ENCODE peak calls at places on chromosome 14, in nine cellular contexts. One of them, this sample, is unnamed.

GRCh38 chr14:100864960-100865681 is 38.4 kb downstream of the RTL1 start:
- DNase-seq in IMR-90: peak
- DNase-seq in kidney: no peak
- DNase-seq in kidney epithelial cell: no peak
- DNase-seq in pancreas: no peak
- DNase-seq in MM.1S: no peak
- DNase-seq in CD8-positive, alpha-beta T cell: no peak
- DNase-seq in breast epithelium: peak
- DNase-seq in ovary: no peak
- DNase-seq in this sample: no peak

GRCh38 chr14:78202976-78203375 is 32.8 kb downstream of the NRXN3 start:
- DNase-seq in IMR-90: no peak
- DNase-seq in kidney: no peak
- DNase-seq in kidney epithelial cell: no peak
- DNase-seq in pancreas: no peak
- DNase-seq in MM.1S: no peak
- DNase-seq in CD8-positive, alpha-beta T cell: no peak
- DNase-seq in breast epithelium: no peak
- DNase-seq in ovary: no peak
- DNase-seq in this sample: no peak

GRCh38 chr14:65834051-65834450 is 421.5 kb downstream of the FUT8 start:
- DNase-seq in IMR-90: no peak
- DNase-seq in kidney: no peak
- DNase-seq in kidney epithelial cell: no peak
- DNase-seq in pancreas: no peak
- DNase-seq in MM.1S: no peak
- DNase-seq in CD8-positive, alpha-beta T cell: no peak
- DNase-seq in breast epithelium: no peak
- DNase-seq in ovary: no peak
- DNase-seq in this sample: no peak

GRCh38 chr14:67940894-67941455 is 121.4 kb downstream of the RAD51B start:
- DNase-seq in IMR-90: peak
- DNase-seq in kidney: no peak
- DNase-seq in kidney epithelial cell: peak
- DNase-seq in pancreas: no peak
- DNase-seq in MM.1S: no peak
- DNase-seq in CD8-positive, alpha-beta T cell: no peak
- DNase-seq in breast epithelium: no peak
- DNase-seq in ovary: no peak
- DNase-seq in this sample: no peak

GRCh38 chr14:57560681-57561080 is 67.0 kb upstream of the CCDC198 start:
- DNase-seq in IMR-90: no peak
- DNase-seq in kidney: no peak
- DNase-seq in kidney epithelial cell: no peak
- DNase-seq in pancreas: no peak
- DNase-seq in MM.1S: no peak
- DNase-seq in CD8-positive, alpha-beta T cell: no peak
- DNase-seq in breast epithelium: no peak
- DNase-seq in ovary: no peak
- DNase-seq in this sample: no peak

GRCh38 chr14:61300209-61300608 is 19.1 kb upstream of the TMEM30B start:
- DNase-seq in IMR-90: no peak
- DNase-seq in kidney: no peak
- DNase-seq in kidney epithelial cell: no peak
- DNase-seq in pancreas: no peak
- DNase-seq in MM.1S: no peak
- DNase-seq in CD8-positive, alpha-beta T cell: no peak
- DNase-seq in breast epithelium: no peak
- DNase-seq in ovary: no peak
- DNase-seq in this sample: no peak

GRCh38 chr14:101033006-101033405 is 129.5 kb upstream of the RTL1 start:
- DNase-seq in IMR-90: no peak
- DNase-seq in kidney: peak
- DNase-seq in kidney epithelial cell: no peak
- DNase-seq in pancreas: no peak
- DNase-seq in MM.1S: no peak
- DNase-seq in CD8-positive, alpha-beta T cell: no peak
- DNase-seq in breast epithelium: peak
- DNase-seq in ovary: no peak
- DNase-seq in this sample: no peak

GRCh38 chr14:64200170-64200569 is 94.0 kb downstream of the ESR2 start:
- DNase-seq in IMR-90: no peak
- DNase-seq in kidney: peak
- DNase-seq in kidney epithelial cell: no peak
- DNase-seq in pancreas: no peak
- DNase-seq in MM.1S: no peak
- DNase-seq in CD8-positive, alpha-beta T cell: no peak
- DNase-seq in breast epithelium: no peak
- DNase-seq in ovary: peak
- DNase-seq in this sample: no peak

GRCh38 chr14:70448633-70449032 is 3.3 kb upstream of the ADAM21 start:
- DNase-seq in IMR-90: peak
- DNase-seq in kidney: no peak
- DNase-seq in kidney epithelial cell: no peak
- DNase-seq in pancreas: no peak
- DNase-seq in MM.1S: no peak
- DNase-seq in CD8-positive, alpha-beta T cell: no peak
- DNase-seq in breast epithelium: no peak
- DNase-seq in ovary: no peak
- DNase-seq in this sample: no peak

GRCh38 chr14:100239200-100239839 is 376 bp downstream of the YY1 start:
- DNase-seq in IMR-90: no peak
- DNase-seq in kidney: peak
- DNase-seq in kidney epithelial cell: no peak
- DNase-seq in pancreas: peak
- DNase-seq in MM.1S: no peak
- DNase-seq in CD8-positive, alpha-beta T cell: no peak
- DNase-seq in breast epithelium: no peak
- DNase-seq in ovary: peak
- DNase-seq in this sample: no peak

GRCh38 chr14:33369041-33369440 is 430.4 kb downstream of the NPAS3 start:
- DNase-seq in IMR-90: no peak
- DNase-seq in kidney: no peak
- DNase-seq in kidney epithelial cell: no peak
- DNase-seq in pancreas: no peak
- DNase-seq in MM.1S: no peak
- DNase-seq in CD8-positive, alpha-beta T cell: no peak
- DNase-seq in breast epithelium: no peak
- DNase-seq in ovary: no peak
- DNase-seq in this sample: no peak

GRCh38 chr14:38004610-38004879 is 203.2 kb upstream of the SSTR1 start:
- DNase-seq in IMR-90: no peak
- DNase-seq in kidney: no peak
- DNase-seq in kidney epithelial cell: no peak
- DNase-seq in pancreas: no peak
- DNase-seq in MM.1S: no peak
- DNase-seq in CD8-positive, alpha-beta T cell: no peak
- DNase-seq in breast epithelium: no peak
- DNase-seq in ovary: no peak
- DNase-seq in this sample: no peak

GRCh38 chr14:101476258-101476930 is 84.9 kb upstream of the DIO3 start:
- DNase-seq in IMR-90: no peak
- DNase-seq in kidney: peak
- DNase-seq in kidney epithelial cell: no peak
- DNase-seq in pancreas: no peak
- DNase-seq in MM.1S: no peak
- DNase-seq in CD8-positive, alpha-beta T cell: no peak
- DNase-seq in breast epithelium: no peak
- DNase-seq in ovary: peak
- DNase-seq in this sample: no peak

GRCh38 chr14:50601405-50601804 is 41.5 kb downstream of the ATL1 start:
- DNase-seq in IMR-90: no peak
- DNase-seq in kidney: no peak
- DNase-seq in kidney epithelial cell: no peak
- DNase-seq in pancreas: no peak
- DNase-seq in MM.1S: no peak
- DNase-seq in CD8-positive, alpha-beta T cell: no peak
- DNase-seq in breast epithelium: no peak
- DNase-seq in ovary: no peak
- DNase-seq in this sample: no peak

GRCh38 chr14:39430762-39431415 is 1.3 kb downstream of the FBXO33 start:
- DNase-seq in IMR-90: peak
- DNase-seq in kidney: no peak
- DNase-seq in kidney epithelial cell: no peak
- DNase-seq in pancreas: no peak
- DNase-seq in MM.1S: no peak
- DNase-seq in CD8-positive, alpha-beta T cell: no peak
- DNase-seq in breast epithelium: no peak
- DNase-seq in ovary: no peak
- DNase-seq in this sample: no peak

GRCh38 chr14:104925941-104926609 is 1.4 kb downstream of the PLD4 start:
- DNase-seq in IMR-90: no peak
- DNase-seq in kidney: peak
- DNase-seq in kidney epithelial cell: no peak
- DNase-seq in pancreas: peak
- DNase-seq in MM.1S: peak
- DNase-seq in CD8-positive, alpha-beta T cell: no peak
- DNase-seq in breast epithelium: no peak
- DNase-seq in ovary: no peak
- DNase-seq in this sample: no peak

GRCh38 chr14:23056257-23056955 is 914 bp downstream of the CDH24 start:
- DNase-seq in IMR-90: peak
- DNase-seq in kidney: peak
- DNase-seq in kidney epithelial cell: no peak
- DNase-seq in pancreas: peak
- DNase-seq in MM.1S: peak
- DNase-seq in CD8-positive, alpha-beta T cell: peak
- DNase-seq in breast epithelium: no peak
- DNase-seq in ovary: no peak
- DNase-seq in this sample: no peak
- H3K4me3 ChIP-seq in IMR-90: peak
- H3K4me3 ChIP-seq in kidney: no peak
- H3K4me3 ChIP-seq in kidney epithelial cell: peak
- H3K4me3 ChIP-seq in pancreas: peak
- H3K4me3 ChIP-seq in MM.1S: peak
- H3K4me3 ChIP-seq in CD8-positive, alpha-beta T cell: peak
- H3K4me3 ChIP-seq in breast epithelium: peak
- H3K4me3 ChIP-seq in ovary: no peak
- H3K4me3 ChIP-seq in this sample: no peak

DNA sequence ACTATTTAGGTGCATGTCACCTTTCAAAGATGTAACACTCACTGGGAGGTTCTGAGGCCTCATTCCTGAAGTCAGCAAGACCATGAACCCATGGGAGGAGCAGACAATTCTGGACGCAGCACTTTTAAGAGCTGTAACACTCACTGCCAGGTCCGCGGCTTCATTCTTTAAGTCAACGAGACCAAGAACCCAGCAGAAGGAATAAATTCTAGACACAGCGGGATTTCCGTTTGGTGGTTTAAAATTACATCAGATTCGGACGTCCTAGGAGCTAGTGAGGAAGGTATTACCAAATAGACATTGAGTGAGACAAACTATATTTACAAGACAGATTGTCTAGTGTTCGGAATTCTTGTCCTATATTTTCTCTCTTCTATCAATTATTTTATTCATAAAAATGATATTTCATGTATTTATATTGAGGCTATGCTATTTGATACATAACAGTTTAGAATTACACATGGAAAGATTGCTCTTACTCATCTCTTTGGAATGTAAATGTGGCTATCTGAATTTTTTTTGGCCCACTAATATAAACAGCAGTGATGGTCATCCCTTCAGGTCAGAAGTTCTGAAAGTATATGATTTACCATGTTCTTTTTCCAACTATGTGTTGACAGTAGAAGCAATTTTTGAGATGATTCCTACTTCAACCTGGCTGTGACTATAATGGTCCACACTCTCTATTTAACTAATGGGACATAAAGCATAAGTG is 1973.0 kb upstream of the FLRT2 start:
- DNase-seq in IMR-90: peak
- DNase-seq in kidney: no peak
- DNase-seq in kidney epithelial cell: no peak
- DNase-seq in pancreas: no peak
- DNase-seq in MM.1S: no peak
- DNase-seq in CD8-positive, alpha-beta T cell: no peak
- DNase-seq in breast epithelium: no peak
- DNase-seq in ovary: no peak
- DNase-seq in this sample: no peak
- TF ChIP-seq CTCF in IMR-90: no peak
- TF ChIP-seq CTCF in kidney: no peak
- TF ChIP-seq CTCF in kidney epithelial cell: no peak
- TF ChIP-seq CTCF in pancreas: no peak
- TF ChIP-seq CTCF in MM.1S: no peak
- TF ChIP-seq CTCF in CD8-positive, alpha-beta T cell: no peak
- TF ChIP-seq CTCF in breast epithelium: no peak
- TF ChIP-seq CTCF in ovary: no peak
- TF ChIP-seq CTCF in this sample: no peak

GRCh38 chr14:102823546-102823945 is 46.3 kb downstream of the TRAF3 start:
- DNase-seq in IMR-90: no peak
- DNase-seq in kidney: no peak
- DNase-seq in kidney epithelial cell: no peak
- DNase-seq in pancreas: no peak
- DNase-seq in MM.1S: no peak
- DNase-seq in CD8-positive, alpha-beta T cell: no peak
- DNase-seq in breast epithelium: no peak
- DNase-seq in ovary: no peak
- DNase-seq in this sample: no peak

GRCh38 chr14:102826751-102827675 is 49.8 kb downstream of the TRAF3 start:
- DNase-seq in IMR-90: no peak
- DNase-seq in kidney: no peak
- DNase-seq in kidney epithelial cell: no peak
- DNase-seq in pancreas: no peak
- DNase-seq in MM.1S: no peak
- DNase-seq in CD8-positive, alpha-beta T cell: no peak
- DNase-seq in breast epithelium: no peak
- DNase-seq in ovary: no peak
- DNase-seq in this sample: no peak

GRCh38 chr14:102826161-102826560 is 48.9 kb downstream of the TRAF3 start:
- DNase-seq in IMR-90: no peak
- DNase-seq in kidney: no peak
- DNase-seq in kidney epithelial cell: no peak
- DNase-seq in pancreas: no peak
- DNase-seq in MM.1S: no peak
- DNase-seq in CD8-positive, alpha-beta T cell: no peak
- DNase-seq in breast epithelium: no peak
- DNase-seq in ovary: no peak
- DNase-seq in this sample: no peak

GRCh38 chr14:102824832-102825231 is 47.6 kb downstream of the TRAF3 start:
- DNase-seq in IMR-90: peak
- DNase-seq in kidney: no peak
- DNase-seq in kidney epithelial cell: peak
- DNase-seq in pancreas: no peak
- DNase-seq in MM.1S: no peak
- DNase-seq in CD8-positive, alpha-beta T cell: no peak
- DNase-seq in breast epithelium: no peak
- DNase-seq in ovary: no peak
- DNase-seq in this sample: no peak

GRCh38 chr14:102825307-102826095 is 48.3 kb downstream of the TRAF3 start:
- DNase-seq in IMR-90: no peak
- DNase-seq in kidney: no peak
- DNase-seq in kidney epithelial cell: no peak
- DNase-seq in pancreas: no peak
- DNase-seq in MM.1S: no peak
- DNase-seq in CD8-positive, alpha-beta T cell: no peak
- DNase-seq in breast epithelium: no peak
- DNase-seq in ovary: no peak
- DNase-seq in this sample: no peak
- H3K4me3 ChIP-seq in IMR-90: no peak
- H3K4me3 ChIP-seq in kidney: no peak
- H3K4me3 ChIP-seq in kidney epithelial cell: no peak
- H3K4me3 ChIP-seq in pancreas: no peak
- H3K4me3 ChIP-seq in MM.1S: no peak
- H3K4me3 ChIP-seq in CD8-positive, alpha-beta T cell: no peak
- H3K4me3 ChIP-seq in breast epithelium: no peak
- H3K4me3 ChIP-seq in ovary: no peak
- H3K4me3 ChIP-seq in this sample: peak

GRCh38 chr14:79543966-79544365 is 667.3 kb downstream of the DIO2 start:
- DNase-seq in IMR-90: peak
- DNase-seq in kidney: no peak
- DNase-seq in kidney epithelial cell: no peak
- DNase-seq in pancreas: no peak
- DNase-seq in MM.1S: no peak
- DNase-seq in CD8-positive, alpha-beta T cell: no peak
- DNase-seq in breast epithelium: no peak
- DNase-seq in ovary: no peak
- DNase-seq in this sample: no peak
- TF ChIP-seq CTCF in IMR-90: peak
- TF ChIP-seq CTCF in kidney: no peak
- TF ChIP-seq CTCF in kidney epithelial cell: peak
- TF ChIP-seq CTCF in pancreas: no peak
- TF ChIP-seq CTCF in MM.1S: no peak
- TF ChIP-seq CTCF in CD8-positive, alpha-beta T cell: no peak
- TF ChIP-seq CTCF in breast epithelium: no peak
- TF ChIP-seq CTCF in ovary: no peak
- TF ChIP-seq CTCF in this sample: peak

This sample was measured in GM12864.